ENCODE peak calls at places on chromosomes 7 and 10, in eight cellular contexts. U, Z, T, V, K, R, B and G are unnamed samples.

GRCh38 chr10:77165445-77166316 is 471.9 kb downstream of the KCNMA1 start:
- DNase-seq in Z (no peak), V (peak), R (peak), B (peak), K (no peak), U (peak), T (peak), G (peak)

GRCh38 chr7:91636129-91636724 is 244.3 kb downstream of the MTERF1 start:
- DNase-seq in R (no peak), V (peak), T (no peak), U (no peak), B (peak), K (no peak), Z (no peak), G (peak)

GRCh38 chr7:137454169-137455166 is 110.9 kb upstream of the PTN start:
- DNase-seq in B (peak), V (peak), U (no peak), T (no peak), R (peak), Z (no peak), K (no peak), G (no peak)

GRCh38 chr7:134623193-134623592 is 23.5 kb upstream of the BPGM start:
- DNase-seq in K (no peak), B (no peak), V (no peak), Z (no peak), R (no peak), U (no peak), T (no peak), G (no peak)

GRCh38 chr10:23478570-23478969 is 39.7 kb downstream of the OTUD1 start:
- DNase-seq in R (no peak), K (no peak), U (no peak), B (peak), V (no peak), Z (no peak), T (no peak), G (no peak)

GRCh38 chr7:5643280-5643679 is 138.2 kb downstream of the RNF216 start:
- DNase-seq in U (no peak), K (no peak), Z (no peak), B (peak), R (no peak), T (peak), V (peak), G (no peak)

GRCh38 chr10:52778511-52779392 is 6.2 kb upstream of the MBL2 start:
- DNase-seq in T (no peak), K (no peak), B (peak), R (no peak), Z (peak), U (no peak), V (peak), G (no peak)

GRCh38 chr10:29535012-29535777 is 99.6 kb downstream of the SVIL start:
- DNase-seq in V (peak), T (no peak), R (no peak), B (peak), U (peak), K (no peak), Z (peak), G (no peak)

GRCh38 chr10:86290933-86291615 is 75.5 kb downstream of the GRID1 start:
- DNase-seq in K (no peak), Z (peak), V (no peak), B (no peak), T (no peak), U (no peak), R (no peak), G (no peak)

GRCh38 chr10:48506147-48506917 is 98.5 kb downstream of the ARHGAP22 start:
- DNase-seq in Z (peak), T (no peak), U (no peak), B (peak), K (no peak), R (no peak), V (peak), G (no peak)

GRCh38 chr7:7274782-7275181 is 92.4 kb downstream of the C1GALT1 start:
- DNase-seq in B (no peak), Z (no peak), R (no peak), T (no peak), U (peak), K (no peak), V (peak), G (no peak)

GRCh38 chr10:60728056-60728455 is 50.2 kb upstream of the CDK1 start:
- DNase-seq in T (no peak), R (no peak), B (no peak), V (no peak), K (no peak), U (no peak), Z (no peak), G (no peak)

GRCh38 chr10:51759896-51760534 is 60.6 kb upstream of the CSTF2T start:
- DNase-seq in K (no peak), Z (no peak), V (no peak), B (no peak), T (no peak), R (no peak), U (no peak), G (no peak)

GRCh38 chr10:2985729-2986232 is 81.6 kb upstream of the PFKP start:
- DNase-seq in T (no peak), U (peak), R (no peak), V (peak), B (no peak), Z (no peak), K (no peak), G (no peak)

GRCh38 chr7:70307544-70308106 is 709.4 kb downstream of the AUTS2 start:
- DNase-seq in U (no peak), Z (no peak), R (no peak), V (no peak), T (no peak), K (no peak), B (no peak), G (no peak)

GRCh38 chr10:36266923-36267322 is 624.8 kb upstream of the FZD8 start:
- DNase-seq in K (no peak), V (no peak), B (no peak), T (no peak), U (no peak), Z (no peak), R (no peak), G (no peak)

GRCh38 chr7:123120286-123120685 is 79.5 kb downstream of the SLC13A1 start:
- DNase-seq in B (peak), T (no peak), K (no peak), V (peak), U (no peak), Z (no peak), R (no peak), G (no peak)

GRCh38 chr10:5355762-5356478 is 8.8 kb upstream of the UCN3 start:
- DNase-seq in B (no peak), U (no peak), R (no peak), V (no peak), Z (no peak), K (no peak), T (no peak), G (no peak)

GRCh38 chr10:91163709-91164474 is 56.6 kb upstream of the PCGF5 start:
- DNase-seq in Z (peak), T (peak), V (peak), R (peak), B (peak), U (peak), K (peak), G (no peak)

GRCh38 chr7:101315336-101315735 is 6.3 kb downstream of the IFT22 start:
- DNase-seq in U (no peak), Z (no peak), T (peak), K (no peak), B (peak), R (no peak), V (peak), G (no peak)